ENCODE peak calls at places on chromosomes 6 and 20, in eight cellular contexts. One of them, this sample, is unnamed.

GRCh38 chr6:42199106-42199981 is 4.6 kb upstream of the GUCA1B start:
- DNase-seq in stimulated activated CD4-positive, alpha-beta T cell treated with anti-CD3 and anti-CD28 coated beads, Interleukin-15, amount 100 ng/mL, for 1 hour: no peak
- DNase-seq in right cardiac atrium: no peak
- DNase-seq in NCI-H1092 treated with DMSO at 0.1 percent for 48 hours: peak; percentile 58
- DNase-seq in AG09309: no peak
- DNase-seq in HL-60: no peak
- DNase-seq in CD4-positive, alpha-beta memory T cell: no peak
- DNase-seq in mammary epithelial cell: peak; percentile 14
- DNase-seq in this sample: no peak

GRCh38 chr20:33793011-33793931 is 17.9 kb upstream of the CHMP4B start:
- DNase-seq in mammary epithelial cell: no peak
- DNase-seq in CD4-positive, alpha-beta memory T cell: no peak
- DNase-seq in stimulated activated CD4-positive, alpha-beta T cell treated with anti-CD3 and anti-CD28 coated beads, Interleukin-15, amount 100 ng/mL, for 1 hour: no peak
- DNase-seq in right cardiac atrium: peak; percentile 66
- DNase-seq in HL-60: no peak
- DNase-seq in NCI-H1092 treated with DMSO at 0.1 percent for 48 hours: no peak
- DNase-seq in AG09309: peak; percentile 18
- DNase-seq in this sample: peak; percentile 90

GRCh38 chr6:31870385-31870921 is 7.8 kb upstream of the NEU1 start:
- DNase-seq in mammary epithelial cell: no peak
- DNase-seq in CD4-positive, alpha-beta memory T cell: no peak
- DNase-seq in NCI-H1092 treated with DMSO at 0.1 percent for 48 hours: no peak
- DNase-seq in HL-60: no peak
- DNase-seq in stimulated activated CD4-positive, alpha-beta T cell treated with anti-CD3 and anti-CD28 coated beads, Interleukin-15, amount 100 ng/mL, for 1 hour: no peak
- DNase-seq in AG09309: no peak
- DNase-seq in right cardiac atrium: peak; percentile 37
- DNase-seq in this sample: no peak

GRCh38 chr6:134288538-134289203 is 29.2 kb downstream of the SGK1 start:
- DNase-seq in NCI-H1092 treated with DMSO at 0.1 percent for 48 hours: no peak
- DNase-seq in stimulated activated CD4-positive, alpha-beta T cell treated with anti-CD3 and anti-CD28 coated beads, Interleukin-15, amount 100 ng/mL, for 1 hour: no peak
- DNase-seq in right cardiac atrium: no peak
- DNase-seq in HL-60: peak; percentile 74
- DNase-seq in AG09309: peak; percentile 85
- DNase-seq in mammary epithelial cell: peak; percentile 97
- DNase-seq in CD4-positive, alpha-beta memory T cell: peak; percentile 11
- DNase-seq in this sample: no peak

GRCh38 chr6:109865968-109866367 is 112.1 kb upstream of the GPR6 start:
- DNase-seq in HL-60: no peak
- DNase-seq in stimulated activated CD4-positive, alpha-beta T cell treated with anti-CD3 and anti-CD28 coated beads, Interleukin-15, amount 100 ng/mL, for 1 hour: no peak
- DNase-seq in right cardiac atrium: no peak
- DNase-seq in CD4-positive, alpha-beta memory T cell: no peak
- DNase-seq in AG09309: no peak
- DNase-seq in NCI-H1092 treated with DMSO at 0.1 percent for 48 hours: no peak
- DNase-seq in mammary epithelial cell: no peak
- DNase-seq in this sample: no peak

GRCh38 chr6:6861995-6862394 is 245.8 kb upstream of the RREB1 start:
- DNase-seq in NCI-H1092 treated with DMSO at 0.1 percent for 48 hours: no peak
- DNase-seq in mammary epithelial cell: no peak
- DNase-seq in stimulated activated CD4-positive, alpha-beta T cell treated with anti-CD3 and anti-CD28 coated beads, Interleukin-15, amount 100 ng/mL, for 1 hour: no peak
- DNase-seq in right cardiac atrium: no peak
- DNase-seq in HL-60: no peak
- DNase-seq in CD4-positive, alpha-beta memory T cell: no peak
- DNase-seq in AG09309: no peak
- DNase-seq in this sample: no peak

GRCh38 chr6:30507849-30508843 is 18.8 kb downstream of the HLA-E start:
- DNase-seq in right cardiac atrium: no peak
- DNase-seq in AG09309: no peak
- DNase-seq in NCI-H1092 treated with DMSO at 0.1 percent for 48 hours: no peak
- DNase-seq in CD4-positive, alpha-beta memory T cell: no peak
- DNase-seq in stimulated activated CD4-positive, alpha-beta T cell treated with anti-CD3 and anti-CD28 coated beads, Interleukin-15, amount 100 ng/mL, for 1 hour: no peak
- DNase-seq in mammary epithelial cell: no peak
- DNase-seq in HL-60: peak; percentile 35
- DNase-seq in this sample: peak; percentile 16

GRCh38 chr6:94052754-94053153 is 633.4 kb upstream of the EPHA7 start:
- DNase-seq in stimulated activated CD4-positive, alpha-beta T cell treated with anti-CD3 and anti-CD28 coated beads, Interleukin-15, amount 100 ng/mL, for 1 hour: no peak
- DNase-seq in CD4-positive, alpha-beta memory T cell: no peak
- DNase-seq in AG09309: no peak
- DNase-seq in right cardiac atrium: no peak
- DNase-seq in HL-60: no peak
- DNase-seq in NCI-H1092 treated with DMSO at 0.1 percent for 48 hours: no peak
- DNase-seq in mammary epithelial cell: no peak
- DNase-seq in this sample: no peak

GRCh38 chr20:10536531-10536930 is 101.4 kb downstream of the SLX4IP start:
- DNase-seq in right cardiac atrium: no peak
- DNase-seq in stimulated activated CD4-positive, alpha-beta T cell treated with anti-CD3 and anti-CD28 coated beads, Interleukin-15, amount 100 ng/mL, for 1 hour: no peak
- DNase-seq in NCI-H1092 treated with DMSO at 0.1 percent for 48 hours: peak; percentile 16
- DNase-seq in AG09309: no peak
- DNase-seq in CD4-positive, alpha-beta memory T cell: no peak
- DNase-seq in mammary epithelial cell: no peak
- DNase-seq in HL-60: peak; percentile 26
- DNase-seq in this sample: no peak

GRCh38 chr20:41142914-41143313 is 5.6 kb downstream of the PLCG1 start:
- DNase-seq in stimulated activated CD4-positive, alpha-beta T cell treated with anti-CD3 and anti-CD28 coated beads, Interleukin-15, amount 100 ng/mL, for 1 hour: no peak
- DNase-seq in AG09309: no peak
- DNase-seq in right cardiac atrium: peak; percentile 38
- DNase-seq in CD4-positive, alpha-beta memory T cell: peak; percentile 54
- DNase-seq in NCI-H1092 treated with DMSO at 0.1 percent for 48 hours: no peak
- DNase-seq in HL-60: peak; percentile 43
- DNase-seq in mammary epithelial cell: no peak
- DNase-seq in this sample: no peak

GRCh38 chr6:75116946-75117345 is 88.9 kb downstream of the COL12A1 start:
- DNase-seq in right cardiac atrium: no peak
- DNase-seq in mammary epithelial cell: no peak
- DNase-seq in HL-60: no peak
- DNase-seq in CD4-positive, alpha-beta memory T cell: no peak
- DNase-seq in AG09309: no peak
- DNase-seq in NCI-H1092 treated with DMSO at 0.1 percent for 48 hours: no peak
- DNase-seq in stimulated activated CD4-positive, alpha-beta T cell treated with anti-CD3 and anti-CD28 coated beads, Interleukin-15, amount 100 ng/mL, for 1 hour: no peak
- DNase-seq in this sample: no peak

GRCh38 chr6:3137057-3137777 is 18.7 kb downstream of the BPHL start:
- DNase-seq in CD4-positive, alpha-beta memory T cell: no peak
- DNase-seq in right cardiac atrium: no peak
- DNase-seq in stimulated activated CD4-positive, alpha-beta T cell treated with anti-CD3 and anti-CD28 coated beads, Interleukin-15, amount 100 ng/mL, for 1 hour: no peak
- DNase-seq in mammary epithelial cell: no peak
- DNase-seq in HL-60: no peak
- DNase-seq in NCI-H1092 treated with DMSO at 0.1 percent for 48 hours: no peak
- DNase-seq in AG09309: no peak
- DNase-seq in this sample: no peak

GRCh38 chr6:25477006-25477590 is 174.9 kb upstream of the SCGN start:
- DNase-seq in NCI-H1092 treated with DMSO at 0.1 percent for 48 hours: no peak
- DNase-seq in mammary epithelial cell: peak; percentile 61
- DNase-seq in CD4-positive, alpha-beta memory T cell: no peak
- DNase-seq in right cardiac atrium: no peak
- DNase-seq in AG09309: no peak
- DNase-seq in stimulated activated CD4-positive, alpha-beta T cell treated with anti-CD3 and anti-CD28 coated beads, Interleukin-15, amount 100 ng/mL, for 1 hour: no peak
- DNase-seq in HL-60: no peak
- DNase-seq in this sample: peak; percentile 71

GRCh38 chr6:170134077-170135040 is 156.5 kb downstream of the DLL1 start:
- DNase-seq in right cardiac atrium: peak; percentile 76
- DNase-seq in HL-60: no peak
- DNase-seq in mammary epithelial cell: no peak
- DNase-seq in AG09309: no peak
- DNase-seq in NCI-H1092 treated with DMSO at 0.1 percent for 48 hours: peak; percentile 86
- DNase-seq in CD4-positive, alpha-beta memory T cell: no peak
- DNase-seq in stimulated activated CD4-positive, alpha-beta T cell treated with anti-CD3 and anti-CD28 coated beads, Interleukin-15, amount 100 ng/mL, for 1 hour: no peak
- DNase-seq in this sample: peak; percentile 32

GRCh38 chr6:9131616-9132015 is 696.3 kb upstream of the SLC35B3 start:
- DNase-seq in right cardiac atrium: no peak
- DNase-seq in stimulated activated CD4-positive, alpha-beta T cell treated with anti-CD3 and anti-CD28 coated beads, Interleukin-15, amount 100 ng/mL, for 1 hour: no peak
- DNase-seq in AG09309: no peak
- DNase-seq in NCI-H1092 treated with DMSO at 0.1 percent for 48 hours: no peak
- DNase-seq in mammary epithelial cell: no peak
- DNase-seq in CD4-positive, alpha-beta memory T cell: no peak
- DNase-seq in HL-60: no peak
- DNase-seq in this sample: no peak

GRCh38 chr6:39812853-39813533 is 20.8 kb downstream of the DAAM2 start:
- DNase-seq in right cardiac atrium: peak; percentile 58
- DNase-seq in CD4-positive, alpha-beta memory T cell: no peak
- DNase-seq in NCI-H1092 treated with DMSO at 0.1 percent for 48 hours: peak; percentile 0
- DNase-seq in HL-60: no peak
- DNase-seq in mammary epithelial cell: no peak
- DNase-seq in AG09309: peak; percentile 79
- DNase-seq in stimulated activated CD4-positive, alpha-beta T cell treated with anti-CD3 and anti-CD28 coated beads, Interleukin-15, amount 100 ng/mL, for 1 hour: no peak
- DNase-seq in this sample: no peak

This sample was measured in islet precursor cell.